ENCODE peak calls at places on chromosome 3, in four cellular contexts. X is GM12878, V is HEK293T, C is K562. B is an unnamed sample.

GRCh38 chr3:50630394-50630793 is 13.4 kb downstream of the MAPKAPK3 start:
- DNase-seq in V (no peak), C (no peak), X (no peak), B (no peak)

GRCh38 chr3:183837390-183837789 is 12.0 kb upstream of the MAP6D1 start:
- DNase-seq in V (no peak), C (no peak), X (no peak), B (no peak)

GRCh38 chr3:52484680-52485461 is 10.3 kb upstream of the STAB1 start:
- DNase-seq in V (no peak), X (no peak), C (no peak), B (no peak)

GRCh38 chr3:42031808-42032475 is 59.2 kb upstream of the TRAK1 start:
- DNase-seq in X (no peak), C (no peak), V (no peak), B (no peak)

GRCh38 chr3:155741081-155741480 is 3.8 kb downstream of the PLCH1 start:
- DNase-seq in V (no peak), X (no peak), C (no peak), B (no peak)

GRCh38 chr3:40899286-40899712 is 300.0 kb upstream of the CTNNB1 start:
- DNase-seq in X (no peak), C (no peak), V (no peak), B (peak; percentile 17)

GRCh38 chr3:129606522-129607390 is at the start of gene PLXND1:
- DNase-seq in X (no peak), V (peak; percentile 77), C (peak; percentile 96), B (no peak)

GRCh38 chr3:45462522-45463262 is 74.3 kb downstream of the LARS2 start:
- DNase-seq in C (no peak), V (no peak), X (no peak), B (no peak)

GRCh38 chr3:181076558-181076957 is 87.0 kb upstream of the DNAJC19 start:
- DNase-seq in X (no peak), C (no peak), V (no peak), B (no peak)

GRCh38 chr3:111615880-111616279 is 20.7 kb upstream of the ZBED2 start:
- DNase-seq in V (no peak), X (no peak), C (no peak), B (no peak)

GRCh38 chr3:49124991-49125670 is 4.5 kb upstream of the USP19 start:
- DNase-seq in V (no peak), C (no peak), X (no peak), B (no peak)

GRCh38 chr3:12809435-12809834 is 13.0 kb downstream of the CAND2 start:
- DNase-seq in V (no peak), C (no peak), X (no peak), B (no peak)

GRCh38 chr3:100602506-100603444 is 6.6 kb upstream of the ADGRG7 start:
- DNase-seq in V (no peak), C (no peak), X (peak; percentile 35), B (peak; percentile 73)

GRCh38 chr3:180414157-180414556 is 187.8 kb upstream of the TTC14 start:
- DNase-seq in C (no peak), X (no peak), V (no peak), B (no peak)

GRCh38 chr3:135056733-135057310 is 261.8 kb downstream of the EPHB1 start:
- DNase-seq in V (no peak), C (no peak), X (no peak), B (no peak)

GRCh38 chr3:70526966-70527515 is 214.6 kb upstream of the MDFIC2 start:
- DNase-seq in X (no peak), C (no peak), V (no peak), B (no peak)

GRCh38 chr3:70531838-70532489 is 219.5 kb upstream of the MDFIC2 start:
- DNase-seq in C (no peak), V (no peak), X (no peak), B (no peak)

GRCh38 chr3:70532806-70533205 is 220.4 kb upstream of the MDFIC2 start:
- DNase-seq in C (no peak), V (no peak), X (no peak), B (no peak)

GRCh38 chr3:70531063-70531657 is 218.7 kb upstream of the MDFIC2 start:
- DNase-seq in V (peak; percentile 16), X (no peak), C (peak; percentile 22), B (peak; percentile 4)
- TF ChIP-seq TARDBP in V (no peak), X (no peak), C (no peak), B (no peak)

DNA sequence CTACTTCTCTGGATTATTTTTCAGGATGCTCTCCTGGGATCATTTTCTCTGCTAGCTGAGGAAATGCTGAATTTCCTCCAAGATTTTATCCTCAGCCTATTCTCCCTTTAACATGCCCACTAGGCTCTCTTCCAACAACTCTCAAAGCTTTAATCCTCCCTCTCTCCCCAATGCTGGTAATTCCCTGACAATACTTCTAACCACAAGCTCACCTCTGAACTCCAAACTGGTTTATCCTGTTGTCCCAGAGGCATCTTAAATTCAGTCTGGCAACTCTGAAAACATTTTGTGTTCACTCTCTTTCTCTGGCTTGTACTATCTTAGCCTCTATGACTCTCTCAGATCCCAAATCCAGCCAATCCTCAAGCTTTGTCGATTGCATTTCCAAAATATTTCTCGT is 490.3 kb downstream of the MECOM start:
- DNase-seq in X (no peak), V (no peak), C (no peak), B (no peak)
- TF ChIP-seq TARDBP in X (no peak), V (no peak), C (no peak), B (no peak)

DNA sequence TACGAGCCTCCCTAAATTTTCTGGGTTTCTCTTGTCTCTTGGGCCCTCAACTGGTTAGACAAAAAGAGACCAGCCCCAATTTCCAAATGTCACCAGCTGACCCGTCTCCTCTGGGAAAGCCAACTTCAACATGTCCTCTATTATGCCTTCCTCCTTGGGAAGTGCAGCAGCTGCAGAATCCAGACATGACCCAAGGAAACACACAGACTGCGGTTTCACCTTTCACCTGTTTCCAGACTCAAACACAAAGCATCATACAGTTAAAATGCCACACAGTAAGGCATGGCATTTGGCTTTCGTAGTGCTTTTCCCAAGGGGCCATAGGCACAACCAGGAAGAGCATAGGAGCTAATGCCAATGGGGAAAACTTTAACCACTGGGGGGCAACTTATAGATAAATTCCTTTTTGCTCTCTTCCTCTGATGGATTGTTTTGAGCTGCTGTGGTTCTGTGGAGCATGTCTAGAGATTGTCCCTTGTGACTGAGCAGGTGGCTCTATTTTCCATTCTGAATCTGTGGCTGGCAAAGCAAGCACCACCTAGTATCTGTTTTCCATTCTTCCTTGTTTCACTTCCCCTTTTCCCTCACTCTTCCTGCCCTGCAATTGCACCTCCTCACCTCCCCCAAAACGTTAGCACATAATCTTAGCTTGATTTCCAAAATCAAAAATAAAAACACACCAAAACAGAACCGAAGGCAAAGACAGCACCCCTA is 49.3 kb downstream of the HHLA2 start:
- DNase-seq in X (no peak), V (no peak), C (no peak), B (no peak)
- TF ChIP-seq TARDBP in X (no peak), V (no peak), C (no peak), B (no peak)

GRCh38 chr3:152834354-152835310 is at the start of gene P2RY1:
- DNase-seq in X (peak; percentile 57), C (peak; percentile 83), V (peak; percentile 78), B (no peak)
- TF ChIP-seq TARDBP in X (no peak), C (no peak), V (no peak), B (no peak)

DNA sequence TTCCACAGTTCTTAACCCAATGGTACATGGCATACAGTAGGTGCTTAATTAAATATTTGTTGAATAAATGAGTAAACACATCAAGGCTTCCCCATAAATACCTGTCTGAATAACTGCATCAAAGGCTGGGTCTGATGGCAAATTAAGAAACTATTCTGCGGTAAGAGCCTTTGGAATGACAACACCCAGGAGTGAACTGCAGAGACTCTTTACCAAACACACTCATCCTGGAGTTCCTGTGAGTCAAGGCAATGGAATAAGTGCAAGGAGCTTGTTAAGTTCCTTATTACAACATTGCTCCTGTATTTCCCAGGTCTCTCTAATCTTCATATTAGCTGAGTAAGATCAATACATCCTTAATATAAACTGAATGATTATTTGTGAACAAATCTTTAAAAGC is 119.9 kb upstream of the STT3B start:
- DNase-seq in V (no peak), X (no peak), C (no peak), B (no peak)
- TF ChIP-seq TARDBP in V (no peak), X (no peak), C (no peak), B (no peak)

B was measured in HepG2.